ENCODE peak calls at places on chromosomes 2 and 18, in five cellular contexts. C is stimulated activated naive B cell treated with anti-CD40 and anti-IgM and Interleukin-4, amounts not matched to agents 10 μg/mL and 1 μg/mL and 100 μg/mL, for 72 hours; B is HS-5; H is stimulated activated CD4-positive, alpha-beta T cell treated with anti-CD3 and anti-CD28 coated beads, Interleukin-4, amount 100 ng/mL, for 48 hours; T is NCI-H69. L is an unnamed sample.

GRCh38 chr2:53515435-53516332 is 251.9 kb upstream of the CHAC2 start:
- DNase-seq in B (no peak), C (no peak), T (peak), H (no peak), L (no peak)

GRCh38 chr18:34626404-34627137 is 83.5 kb upstream of the DTNA start:
- DNase-seq in H (no peak), B (no peak), C (no peak), T (peak), L (no peak)

GRCh38 chr2:119753930-119754321 is 5.8 kb upstream of the PTPN4 start:
- DNase-seq in H (no peak), B (no peak), T (no peak), C (no peak), L (no peak)

GRCh38 chr2:161965994-161966393 is 108.0 kb downstream of the DPP4 start:
- DNase-seq in T (no peak), H (no peak), C (no peak), B (peak), L (no peak)

GRCh38 chr2:225668606-225669266 is 269.2 kb downstream of the NYAP2 start:
- DNase-seq in C (peak), T (peak), H (no peak), B (peak), L (peak)

GRCh38 chr2:45891719-45892118 is 240.2 kb downstream of the PRKCE start:
- DNase-seq in T (peak), C (no peak), H (no peak), B (no peak), L (peak)

GRCh38 chr18:8835556-8835955 is 130.2 kb downstream of the MTCL1 start:
- DNase-seq in H (no peak), C (no peak), T (peak), B (no peak), L (no peak)

GRCh38 chr2:240303896-240304745 is 131.3 kb upstream of the GPC1 start:
- DNase-seq in T (no peak), C (no peak), H (no peak), B (no peak), L (no peak)

GRCh38 chr2:36698978-36699377 is 2.5 kb downstream of the VIT start:
- DNase-seq in C (no peak), H (no peak), T (no peak), B (no peak), L (no peak)

GRCh38 chr2:190561091-190561490 is 26.6 kb upstream of the NEMP2 start:
- DNase-seq in T (no peak), B (no peak), C (no peak), H (no peak), L (no peak)

GRCh38 chr2:145961846-145962245 is 1441.9 kb upstream of the ZEB2 start:
- DNase-seq in T (no peak), H (no peak), C (no peak), B (no peak), L (no peak)

GRCh38 chr2:109475531-109476210 is 138.1 kb downstream of the SEPTIN10 start:
- DNase-seq in C (no peak), T (no peak), B (no peak), H (peak), L (no peak)

GRCh38 chr2:237806334-237806733 is 7.8 kb downstream of the RBM44 start:
- DNase-seq in H (no peak), B (no peak), T (peak), C (no peak), L (no peak)

GRCh38 chr18:62852851-62853250 is 137.5 kb downstream of the PHLPP1 start:
- DNase-seq in B (no peak), H (no peak), C (no peak), T (no peak), L (no peak)

GRCh38 chr18:74498712-74499629 is 2.8 kb downstream of the CNDP2 start:
- DNase-seq in C (peak), H (peak), T (no peak), B (no peak), L (no peak)

GRCh38 chr2:225171350-225171749 is 129.1 kb upstream of the DOCK10 start:
- DNase-seq in C (no peak), T (peak), H (no peak), B (no peak), L (no peak)

GRCh38 chr2:237626813-237627451 is 455 bp upstream of the LRRFIP1 start:
- DNase-seq in H (no peak), C (no peak), T (no peak), B (no peak), L (no peak)

GRCh38 chr2:173998386-173998785 is 33.2 kb upstream of the SP3 start:
- DNase-seq in T (no peak), H (no peak), C (no peak), B (no peak), L (no peak)

GRCh38 chr18:1075310-1075709 is 170.6 kb downstream of the ADCYAP1 start:
- DNase-seq in C (no peak), B (no peak), T (peak), H (no peak), L (peak)

GRCh38 chr18:23668731-23669130 is 6.0 kb upstream of the ANKRD29 start:
- DNase-seq in H (no peak), C (no peak), B (no peak), T (peak), L (no peak)

GRCh38 chr2:11869423-11869991 is 123.1 kb downstream of the LPIN1 start:
- DNase-seq in T (no peak), B (no peak), C (no peak), H (no peak), L (no peak)

GRCh38 chr2:23563673-23564617 is 179.0 kb downstream of the KLHL29 start:
- DNase-seq in B (no peak), T (no peak), H (no peak), C (no peak), L (no peak)

GRCh38 chr2:30655660-30656059 is 151.6 kb downstream of the CAPN13 start:
- DNase-seq in C (no peak), T (peak), H (no peak), B (no peak), L (no peak)

GRCh38 chr2:14239605-14240004 is 392.9 kb upstream of the LRATD1 start:
- DNase-seq in H (no peak), C (no peak), B (no peak), T (no peak), L (no peak)

GRCh38 chr18:24801011-24801410 is 340.6 kb downstream of the HRH4 start:
- DNase-seq in T (no peak), H (no peak), B (no peak), C (no peak), L (no peak)

GRCh38 chr2:232204457-232204931 is 174.1 kb upstream of the ALPP start:
- DNase-seq in C (no peak), B (no peak), T (peak), H (no peak), L (no peak)

GRCh38 chr2:105294046-105294445 is 35.5 kb downstream of the TGFBRAP1 start:
- DNase-seq in C (no peak), T (no peak), H (no peak), B (no peak), L (no peak)

GRCh38 chr2:63023444-63023843 is 27.2 kb upstream of the OTX1 start:
- DNase-seq in C (no peak), B (no peak), H (no peak), T (peak), L (no peak)

GRCh38 chr2:20501974-20502373 is 55.1 kb downstream of the RHOB start:
- DNase-seq in H (no peak), C (no peak), B (peak), T (no peak), L (no peak)

GRCh38 chr2:25825238-25825637 is 53.0 kb downstream of the ASXL2 start:
- DNase-seq in T (no peak), C (no peak), H (peak), B (no peak), L (no peak)

GRCh38 chr2:58341047-58341446 is 99.9 kb upstream of the FANCL start:
- DNase-seq in H (no peak), B (no peak), T (no peak), C (no peak), L (no peak)

GRCh38 chr2:73075477-73076373 is 4.2 kb upstream of the SFXN5 start:
- DNase-seq in T (no peak), B (no peak), C (no peak), H (no peak), L (no peak)

GRCh38 chr2:28484835-28485234 is 11.0 kb upstream of the PLB1 start:
- DNase-seq in H (no peak), C (no peak), B (no peak), T (no peak), L (no peak)

GRCh38 chr2:74032909-74033261 is 48.2 kb downstream of the TET3 start:
- DNase-seq in T (no peak), H (no peak), B (no peak), C (no peak), L (no peak)

GRCh38 chr2:169781249-169782013 is 17.2 kb upstream of the SSB start:
- DNase-seq in H (no peak), T (no peak), B (no peak), C (no peak), L (no peak)